ENCODE peak calls at places on chromosomes 2 and 18, in seven cellular contexts. Q is heart right ventricle, G is lower lobe of right lung, I is breast epithelium, A is GM12865, U is foreskin fibroblast, V is HFF-Myc. P is an unnamed sample.

GRCh38 chr2:9627310-9627709 is 3.5 kb downstream of the YWHAQ start:
- DNase-seq in V (no peak), G (no peak), U (peak; percentile 31), I (no peak), Q (no peak), A (no peak), P (no peak)

GRCh38 chr18:56637897-56638231 is 528 bp downstream of the TXNL1 start:
- DNase-seq in U (no peak), I (no peak), V (no peak), G (no peak), Q (no peak), A (no peak), P (no peak)

GRCh38 chr2:147327636-147328035 is 517.2 kb upstream of the ACVR2A start:
- DNase-seq in Q (no peak), V (no peak), G (no peak), U (no peak), I (no peak), A (peak; percentile 46), P (no peak)

GRCh38 chr18:59810740-59811520 is 88.9 kb upstream of the PMAIP1 start:
- DNase-seq in V (no peak), I (no peak), A (no peak), U (peak; percentile 31), Q (no peak), G (no peak), P (no peak)

GRCh38 chr2:229261599-229261998 is 9.5 kb downstream of the PID1 start:
- DNase-seq in U (no peak), I (no peak), V (no peak), A (no peak), Q (no peak), G (no peak), P (peak; percentile 24)

GRCh38 chr2:75076088-75076487 is 117.6 kb downstream of the POLE4 start:
- DNase-seq in V (no peak), Q (no peak), G (no peak), U (no peak), I (no peak), A (no peak), P (no peak)

GRCh38 chr2:47720036-47720435 is 62.9 kb upstream of the MSH6 start:
- DNase-seq in V (no peak), G (no peak), A (peak; percentile 83), Q (no peak), U (peak; percentile 71), I (no peak), P (no peak)

GRCh38 chr18:57576316-57576715 is 10.2 kb downstream of the FECH start:
- DNase-seq in G (no peak), Q (no peak), A (no peak), I (no peak), V (no peak), U (no peak), P (no peak)

GRCh38 chr2:133633851-133634250 is 65.6 kb upstream of the NCKAP5 start:
- DNase-seq in V (no peak), G (no peak), I (no peak), Q (no peak), U (peak; percentile 53), A (no peak), P (no peak)

GRCh38 chr2:105328281-105329196 is 996 bp downstream of the TGFBRAP1 start:
- DNase-seq in U (peak; percentile 73), A (peak; percentile 69), V (no peak), G (no peak), Q (no peak), I (no peak), P (peak; percentile 61)

GRCh38 chr2:45851111-45851510 is 199.6 kb downstream of the PRKCE start:
- DNase-seq in G (no peak), I (no peak), V (no peak), A (no peak), U (peak; percentile 52), Q (no peak), P (no peak)

GRCh38 chr18:74493689-74494088 is 2.5 kb upstream of the CNDP2 start:
- DNase-seq in U (peak; percentile 64), V (no peak), G (no peak), A (peak; percentile 85), I (no peak), Q (peak; percentile 41), P (no peak)

GRCh38 chr18:75238100-75238499 is 27.5 kb downstream of the TSHZ1 start:
- DNase-seq in V (no peak), A (no peak), U (peak; percentile 52), G (no peak), I (no peak), Q (no peak), P (no peak)

GRCh38 chr2:229199267-229199666 is 71.8 kb downstream of the PID1 start:
- DNase-seq in A (no peak), I (no peak), G (no peak), V (no peak), U (no peak), Q (no peak), P (no peak)

GRCh38 chr18:43482136-43482535 is 204.8 kb upstream of the SYT4 start:
- DNase-seq in U (no peak), V (no peak), G (no peak), Q (no peak), I (no peak), A (no peak), P (no peak)

GRCh38 chr2:28395334-28396061 is 2.8 kb downstream of the FOSL2 start:
- DNase-seq in I (peak; percentile 53), A (no peak), Q (peak; percentile 45), U (peak; percentile 80), V (no peak), G (peak; percentile 78), P (peak; percentile 77)

GRCh38 chr2:196077821-196078220 is 9.2 kb upstream of the DNAH7 start:
- DNase-seq in V (no peak), Q (no peak), I (no peak), U (peak; percentile 66), G (no peak), A (no peak), P (no peak)

GRCh38 chr2:816278-816677 is 134.4 kb upstream of the SNTG2 start:
- DNase-seq in U (no peak), Q (no peak), V (no peak), A (no peak), I (no peak), G (no peak), P (no peak)

GRCh38 chr2:41061371-41061770 is 609.5 kb upstream of the SLC8A1 start:
- DNase-seq in V (peak; percentile 73), U (peak; percentile 65), Q (no peak), I (no peak), A (no peak), G (no peak), P (no peak)

GRCh38 chr2:46381263-46381849 is 84.1 kb downstream of the EPAS1 start:
- DNase-seq in I (no peak), G (no peak), A (no peak), U (no peak), Q (no peak), V (no peak), P (no peak)

GRCh38 chr2:68721482-68722071 is 13.0 kb upstream of the ARHGAP25 start:
- DNase-seq in A (peak; percentile 71), Q (no peak), I (no peak), G (no peak), U (no peak), V (no peak), P (no peak)

GRCh38 chr2:168928113-168928823 is 27.2 kb downstream of the G6PC2 start:
- DNase-seq in U (no peak), G (no peak), I (no peak), Q (no peak), V (no peak), A (no peak), P (no peak)

GRCh38 chr18:45687617-45688016 is 36.4 kb upstream of the SLC14A1 start:
- DNase-seq in V (no peak), I (no peak), Q (no peak), G (no peak), U (peak; percentile 28), A (peak; percentile 54), P (no peak)

GRCh38 chr2:68435605-68436004 is 31.5 kb downstream of the FBXO48 start:
- DNase-seq in G (no peak), A (no peak), U (peak; percentile 21), I (no peak), Q (no peak), V (no peak), P (no peak)

GRCh38 chr2:7452110-7452851 is 535.1 kb downstream of the RNF144A start:
- DNase-seq in A (no peak), U (no peak), I (no peak), Q (no peak), G (no peak), V (no peak), P (no peak)

GRCh38 chr2:127193164-127193947 is 26.7 kb downstream of the CYP27C1 start:
- DNase-seq in G (no peak), V (no peak), A (no peak), U (peak; percentile 36), I (no peak), Q (no peak), P (no peak)

GRCh38 chr2:128301501-128301966 is 17.1 kb downstream of the HS6ST1 start:
- DNase-seq in U (peak; percentile 94), V (peak; percentile 60), A (no peak), I (no peak), G (no peak), Q (no peak), P (no peak)
- H3K4me3 ChIP-seq in U (no peak overlapping the region), V (no peak overlapping the region), A (no peak overlapping the region), I (no peak overlapping the region), G (no peak overlapping the region), Q (no peak overlapping the region), P (no peak overlapping the region)

GRCh38 chr2:73897934-73898333 is 5.1 kb downstream of the ACTG2 start:
- DNase-seq in A (no peak), I (no peak), G (no peak), U (no peak), Q (no peak), V (no peak), P (no peak)
- TF ChIP-seq CTCF in A (no peak), I (no peak), G (no peak), U (no peak), Q (no peak), V (no peak), P (no peak)

GRCh38 chr2:223580951-223581350 is 21.2 kb downstream of the SCG2 start:
- DNase-seq in G (no peak), V (peak; percentile 53), A (no peak), Q (no peak), U (peak; percentile 90), I (no peak), P (no peak)
- H3K4me3 ChIP-seq in G (no peak overlapping the region), V (no peak overlapping the region), A (no peak overlapping the region), Q (peak overlapping the region; percentile 21), U (peak overlapping the region; percentile 2), I (no peak overlapping the region), P (peak overlapping the region; percentile 26)

GRCh38 chr18:79988079-79988924 is at the start of gene TXNL4A:
- DNase-seq in V (peak; percentile 42), G (peak; percentile 94), Q (peak; percentile 86), A (peak; percentile 95), I (peak; percentile 75), U (peak; percentile 96), P (peak; percentile 93)
- TF ChIP-seq CTCF in V (no peak), G (peak; percentile 48), Q (no peak), A (peak; percentile 9), I (no peak), U (peak; percentile 15), P (peak; percentile 31)

P was measured in psoas muscle.